ENCODE peak calls at places on chromosomes 16 and 17, in six cellular contexts. One of them, this sample, is unnamed.
A peak's percentile ranks its signal among the peaks of the same experiment; 100 is the strongest.

GRCh38 chr17:14299261-14300093 is 1.4 kb upstream of the HS3ST3B1 start:
- DNase-seq in GM23248: peak; percentile 85
- DNase-seq in neuronal stem cell: no peak
- DNase-seq in body of pancreas: peak; percentile 22
- DNase-seq in mesendoderm: peak; percentile 63
- DNase-seq in stomach: peak; percentile 40
- DNase-seq in this sample: peak; percentile 71

GRCh38 chr17:29590261-29590978 is 972 bp upstream of the GIT1 start:
- DNase-seq in GM23248: peak; percentile 87
- DNase-seq in neuronal stem cell: no peak
- DNase-seq in body of pancreas: peak; percentile 16
- DNase-seq in mesendoderm: no peak
- DNase-seq in stomach: no peak
- DNase-seq in this sample: peak; percentile 28

GRCh38 chr16:57892041-57892440 is 78.9 kb downstream of the CNGB1 start:
- DNase-seq in GM23248: peak; percentile 23
- DNase-seq in neuronal stem cell: no peak
- DNase-seq in body of pancreas: no peak
- DNase-seq in mesendoderm: no peak
- DNase-seq in stomach: no peak
- DNase-seq in this sample: no peak

GRCh38 chr17:57593739-57594462 is 151.2 kb downstream of the CCDC182 start:
- DNase-seq in GM23248: no peak
- DNase-seq in neuronal stem cell: no peak
- DNase-seq in body of pancreas: no peak
- DNase-seq in mesendoderm: no peak
- DNase-seq in stomach: no peak
- DNase-seq in this sample: no peak

GRCh38 chr16:83002351-83003334 is 375.9 kb downstream of the CDH13 start:
- DNase-seq in GM23248: peak; percentile 28
- DNase-seq in neuronal stem cell: no peak
- DNase-seq in body of pancreas: no peak
- DNase-seq in mesendoderm: peak; percentile 7
- DNase-seq in stomach: no peak
- DNase-seq in this sample: no peak

GRCh38 chr17:73074515-73074914 is 18.0 kb downstream of the SLC39A11 start:
- DNase-seq in GM23248: no peak
- DNase-seq in neuronal stem cell: no peak
- DNase-seq in body of pancreas: no peak
- DNase-seq in mesendoderm: no peak
- DNase-seq in stomach: no peak
- DNase-seq in this sample: no peak

GRCh38 chr16:54937673-54938350 is 7.1 kb downstream of the IRX5 start:
- DNase-seq in GM23248: peak; percentile 66
- DNase-seq in neuronal stem cell: peak; percentile 49
- DNase-seq in body of pancreas: no peak
- DNase-seq in mesendoderm: no peak
- DNase-seq in stomach: no peak
- DNase-seq in this sample: no peak

GRCh38 chr17:50799582-50799981 is 32.3 kb upstream of the ANKRD40CL start:
- DNase-seq in GM23248: no peak
- DNase-seq in neuronal stem cell: no peak
- DNase-seq in body of pancreas: no peak
- DNase-seq in mesendoderm: peak; percentile 35
- DNase-seq in stomach: no peak
- DNase-seq in this sample: no peak

GRCh38 chr16:86714166-86714565 is 135.8 kb downstream of the FOXL1 start:
- DNase-seq in GM23248: peak; percentile 54
- DNase-seq in neuronal stem cell: no peak
- DNase-seq in body of pancreas: no peak
- DNase-seq in mesendoderm: peak; percentile 43
- DNase-seq in stomach: no peak
- DNase-seq in this sample: no peak

GRCh38 chr16:57473176-57473840 is 10.8 kb downstream of the POLR2C start:
- DNase-seq in GM23248: no peak
- DNase-seq in neuronal stem cell: no peak
- DNase-seq in body of pancreas: no peak
- DNase-seq in mesendoderm: no peak
- DNase-seq in stomach: no peak
- DNase-seq in this sample: no peak

GRCh38 chr17:7686221-7687071 is 844 bp downstream of the TP53 start:
- DNase-seq in GM23248: peak; percentile 90
- DNase-seq in neuronal stem cell: peak; percentile 93
- DNase-seq in body of pancreas: peak; percentile 69
- DNase-seq in mesendoderm: peak; percentile 93
- DNase-seq in stomach: peak; percentile 76
- DNase-seq in this sample: peak; percentile 86

GRCh38 chr17:74780443-74781238 is 4.5 kb upstream of the NAT9 start:
- DNase-seq in GM23248: no peak
- DNase-seq in neuronal stem cell: no peak
- DNase-seq in body of pancreas: no peak
- DNase-seq in mesendoderm: peak; percentile 82
- DNase-seq in stomach: no peak
- DNase-seq in this sample: no peak

GRCh38 chr17:2171725-2172446 is 117.0 kb downstream of the HIC1 start:
- DNase-seq in GM23248: peak; percentile 95
- DNase-seq in neuronal stem cell: no peak
- DNase-seq in body of pancreas: peak; percentile 88
- DNase-seq in mesendoderm: peak; percentile 66
- DNase-seq in stomach: peak; percentile 74
- DNase-seq in this sample: no peak

GRCh38 chr17:8173871-8174322 is 2.3 kb downstream of the TMEM107 start:
- DNase-seq in GM23248: peak; percentile 22
- DNase-seq in neuronal stem cell: no peak
- DNase-seq in body of pancreas: no peak
- DNase-seq in mesendoderm: no peak
- DNase-seq in stomach: no peak
- DNase-seq in this sample: no peak

GRCh38 chr17:49995055-49995738 is at the start of gene DLX3:
- DNase-seq in GM23248: peak; percentile 91
- DNase-seq in neuronal stem cell: peak; percentile 78
- DNase-seq in body of pancreas: peak; percentile 81
- DNase-seq in mesendoderm: peak; percentile 92
- DNase-seq in stomach: peak; percentile 81
- DNase-seq in this sample: peak; percentile 73

GRCh38 chr16:53753431-53753830 is 49.5 kb downstream of the FTO start:
- DNase-seq in GM23248: no peak
- DNase-seq in neuronal stem cell: no peak
- DNase-seq in body of pancreas: no peak
- DNase-seq in mesendoderm: peak; percentile 52
- DNase-seq in stomach: no peak
- DNase-seq in this sample: no peak

GRCh38 chr17:48593126-48593829 is at the start of gene HOXB5:
- DNase-seq in GM23248: peak; percentile 72
- DNase-seq in neuronal stem cell: no peak
- DNase-seq in body of pancreas: no peak
- DNase-seq in mesendoderm: peak; percentile 55
- DNase-seq in stomach: no peak
- DNase-seq in this sample: no peak

DNA sequence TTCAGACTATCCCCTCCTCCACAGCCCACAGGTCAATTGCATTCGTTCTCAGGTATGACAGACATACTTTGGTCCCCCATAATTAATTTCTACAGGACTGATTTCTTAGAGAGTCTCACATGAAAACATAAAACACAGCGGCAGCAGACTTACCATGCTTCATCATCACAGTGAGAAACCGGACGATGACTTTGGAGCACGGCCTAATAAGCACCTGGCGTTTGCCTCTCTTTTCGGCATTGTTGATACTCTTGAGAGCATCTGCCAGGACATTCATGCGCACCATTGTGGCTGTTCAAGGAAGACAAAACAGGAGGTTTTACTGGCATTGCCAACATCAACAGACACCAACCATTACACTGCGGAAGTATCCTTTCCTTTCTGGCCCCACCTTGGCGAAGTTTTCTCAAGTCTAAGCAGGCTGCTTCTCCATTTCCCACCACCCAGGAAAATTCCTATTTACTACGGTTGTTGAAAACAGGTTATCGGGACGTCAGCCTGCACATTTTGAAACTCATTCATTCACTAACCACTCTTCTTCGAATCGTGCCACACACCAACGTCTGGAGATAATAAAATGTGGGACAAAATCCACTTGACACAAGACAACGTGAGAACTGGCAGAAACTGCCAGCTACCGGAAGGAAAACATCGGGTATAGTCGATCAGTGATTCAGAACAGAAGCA is 1.2 kb downstream of the RPS15A start:
- DNase-seq in GM23248: peak; percentile 48
- DNase-seq in neuronal stem cell: no peak
- DNase-seq in body of pancreas: no peak
- DNase-seq in mesendoderm: no peak
- DNase-seq in stomach: no peak
- DNase-seq in this sample: peak; percentile 16
- H3K36me3 ChIP-seq in GM23248: peaks cover 58% of the 10 kb centered on the region
- H3K36me3 ChIP-seq in neuronal stem cell: peaks cover 87% of the 10 kb centered on the region
- H3K36me3 ChIP-seq in body of pancreas: no peaks in the 10 kb centered on the region
- H3K36me3 ChIP-seq in mesendoderm: peaks cover 24% of the 10 kb centered on the region
- H3K36me3 ChIP-seq in stomach: peaks cover 58% of the 10 kb centered on the region
- H3K36me3 ChIP-seq in this sample: peaks cover 4% of the 10 kb centered on the region

DNA sequence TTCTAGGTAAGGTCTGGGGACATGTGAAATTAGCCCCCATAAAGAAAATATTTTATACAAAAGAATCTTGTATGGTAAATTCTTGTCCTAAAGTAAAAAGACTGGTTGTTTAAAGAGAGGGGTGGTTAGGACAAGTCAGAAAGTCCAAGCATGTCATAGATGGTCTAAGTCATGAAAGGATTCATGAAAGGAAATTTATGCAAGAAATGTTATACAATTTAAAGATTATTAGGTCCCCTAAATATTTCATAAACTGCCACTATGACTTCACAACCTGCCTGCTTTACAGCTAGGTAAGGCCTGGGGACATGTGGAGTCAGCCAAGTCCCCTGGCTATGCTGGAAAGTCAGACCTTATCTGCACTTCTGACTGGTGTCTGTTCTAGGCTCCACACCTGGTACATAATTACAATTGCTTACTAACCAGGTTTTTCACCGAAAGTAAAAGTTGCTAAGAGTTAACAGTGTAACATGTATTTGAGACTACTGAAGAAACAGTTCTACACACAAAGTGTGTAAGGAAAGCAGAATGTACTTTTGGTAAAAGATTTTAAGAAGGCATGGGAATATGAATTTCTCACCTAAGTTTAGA is 17.0 kb downstream of the N4BP1 start:
- DNase-seq in GM23248: no peak
- DNase-seq in neuronal stem cell: no peak
- DNase-seq in body of pancreas: no peak
- DNase-seq in mesendoderm: peak; percentile 72
- DNase-seq in stomach: no peak
- DNase-seq in this sample: no peak
- H3K36me3 ChIP-seq in GM23248: no peaks in the 10 kb centered on the region
- H3K36me3 ChIP-seq in neuronal stem cell: peaks cover 39% of the 10 kb centered on the region
- H3K36me3 ChIP-seq in body of pancreas: no peaks in the 10 kb centered on the region
- H3K36me3 ChIP-seq in mesendoderm: no peaks in the 10 kb centered on the region
- H3K36me3 ChIP-seq in stomach: no peaks in the 10 kb centered on the region
- H3K36me3 ChIP-seq in this sample: no peaks in the 10 kb centered on the region

DNA sequence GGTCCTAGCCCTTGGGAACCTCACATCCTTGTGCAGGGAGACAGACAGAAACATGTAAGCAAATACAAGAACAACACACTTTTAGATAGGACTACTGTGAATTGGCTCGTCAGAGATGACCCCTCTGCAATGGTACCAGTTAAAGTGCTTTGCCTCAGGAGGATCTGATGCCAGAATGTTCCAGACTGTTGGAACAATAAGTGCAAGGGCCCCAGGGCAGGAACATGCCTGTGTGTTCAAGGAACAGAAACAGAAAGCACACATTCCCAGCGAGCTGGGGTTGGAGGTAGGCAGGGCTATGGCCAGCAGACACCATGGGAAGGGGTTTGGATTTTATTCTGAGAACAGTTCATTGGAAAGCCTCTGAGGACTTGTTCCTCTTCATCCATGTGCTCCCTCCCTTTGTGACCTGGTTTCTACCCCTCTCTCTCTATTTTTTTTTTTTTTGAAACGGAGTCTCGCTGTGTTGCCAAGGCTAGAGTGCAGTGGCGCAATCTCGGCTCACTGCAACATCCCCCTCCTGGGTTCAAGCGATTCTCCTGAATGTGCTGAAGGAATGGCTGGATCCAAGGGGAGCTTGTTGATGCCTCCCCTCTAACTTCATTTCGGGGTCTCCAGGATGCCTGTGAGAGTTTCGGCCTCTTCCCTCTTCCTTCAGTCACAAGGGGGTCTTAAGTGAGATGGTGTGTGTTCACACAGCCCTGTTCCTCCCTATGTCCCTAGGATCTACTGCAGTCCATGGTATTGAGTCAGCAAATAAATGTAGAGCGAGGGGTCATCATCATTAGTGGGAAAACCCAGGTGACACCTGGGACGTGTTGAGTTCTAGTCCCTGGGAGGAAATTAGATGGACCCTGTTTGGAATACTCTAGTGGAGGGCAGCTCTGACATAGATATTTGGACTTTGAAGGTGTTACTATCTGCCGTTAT is 6.4 kb downstream of the STAT5A start:
- DNase-seq in GM23248: no peak
- DNase-seq in neuronal stem cell: no peak
- DNase-seq in body of pancreas: no peak
- DNase-seq in mesendoderm: no peak
- DNase-seq in stomach: no peak
- DNase-seq in this sample: no peak
- H3K36me3 ChIP-seq in GM23248: no peaks in the 10 kb centered on the region
- H3K36me3 ChIP-seq in neuronal stem cell: no peaks in the 10 kb centered on the region
- H3K36me3 ChIP-seq in body of pancreas: no peaks in the 10 kb centered on the region
- H3K36me3 ChIP-seq in mesendoderm: no peaks in the 10 kb centered on the region
- H3K36me3 ChIP-seq in stomach: peaks cover 18% of the 10 kb centered on the region
- H3K36me3 ChIP-seq in this sample: no peaks in the 10 kb centered on the region

DNA sequence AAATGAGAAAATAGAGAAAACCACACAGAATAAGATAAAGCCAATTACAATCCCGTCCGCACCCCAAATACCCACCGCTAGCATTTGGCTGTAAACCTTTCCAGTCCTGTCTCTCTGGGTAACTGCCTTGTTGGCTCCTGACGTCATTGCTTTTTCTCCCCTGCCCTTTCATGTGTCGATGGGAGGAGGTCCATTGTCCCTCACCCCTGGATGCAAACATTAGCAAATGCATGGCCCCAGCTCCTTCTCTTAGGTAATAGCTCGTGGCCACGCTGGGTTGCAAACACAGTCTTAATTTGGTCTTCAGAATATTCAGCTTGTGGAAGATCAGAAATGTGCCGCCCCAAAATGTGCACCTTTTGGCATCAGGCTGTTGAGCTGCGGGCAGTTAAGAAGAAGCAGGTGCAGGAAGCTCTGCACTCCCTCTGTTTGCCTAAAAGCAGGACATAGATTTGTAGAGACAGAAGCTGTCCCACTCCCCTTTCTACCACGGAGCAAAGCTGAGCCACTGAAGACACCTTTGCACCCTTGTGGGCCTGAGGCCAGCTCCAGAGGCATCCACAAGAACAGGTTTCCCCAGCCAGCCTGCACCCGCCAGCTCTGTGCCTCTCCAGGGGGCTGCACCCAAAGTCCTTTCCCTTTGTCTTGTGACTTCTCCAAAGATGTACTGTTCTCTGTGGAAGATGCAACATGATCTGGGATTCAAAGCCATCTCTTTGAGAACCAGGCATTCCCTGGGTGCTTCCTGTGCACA is 127.3 kb downstream of the MGAT5B start:
- DNase-seq in GM23248: no peak
- DNase-seq in neuronal stem cell: no peak
- DNase-seq in body of pancreas: no peak
- DNase-seq in mesendoderm: peak; percentile 64
- DNase-seq in stomach: no peak
- DNase-seq in this sample: no peak
- H3K36me3 ChIP-seq in GM23248: no peaks in the 10 kb centered on the region
- H3K36me3 ChIP-seq in neuronal stem cell: no peaks in the 10 kb centered on the region
- H3K36me3 ChIP-seq in body of pancreas: no peaks in the 10 kb centered on the region
- H3K36me3 ChIP-seq in mesendoderm: no peaks in the 10 kb centered on the region
- H3K36me3 ChIP-seq in stomach: no peaks in the 10 kb centered on the region
- H3K36me3 ChIP-seq in this sample: no peaks in the 10 kb centered on the region